ENCODE peak calls at places on chromosomes 11 and 22, in seven cellular contexts. X is testis, P is lower lobe of right lung, M is A549, T is upper lobe of right lung, E is IMR-90, N is brain microvascular endothelial cell. H is an unnamed sample.
A peak's percentile ranks its signal among the peaks of the same experiment; 100 is the strongest.

GRCh38 chr11:15523576-15523975 is 408.9 kb downstream of the INSC start:
- DNase-seq in M (no peak), X (no peak), P (no peak), E (no peak), T (no peak), N (no peak), H (no peak)

GRCh38 chr22:48711031-48711431 is 1116.6 kb downstream of the BRD1 start:
- DNase-seq in P (no peak), T (no peak), N (no peak), X (no peak), M (no peak), E (no peak), H (no peak)

GRCh38 chr11:93842461-93842860 is 8.0 kb downstream of the VSTM5 start:
- DNase-seq in P (no peak), E (peak; percentile 71), T (no peak), X (no peak), M (no peak), N (peak; percentile 30), H (no peak)

GRCh38 chr22:49197500-49197899 is 630.2 kb downstream of the BRD1 start:
- DNase-seq in E (no peak), T (peak; percentile 43), X (peak; percentile 32), N (no peak), M (no peak), P (no peak), H (no peak)

GRCh38 chr11:76759517-76759916 is 23.6 kb upstream of the TSKU start:
- DNase-seq in M (no peak), P (no peak), T (no peak), N (no peak), X (no peak), E (no peak), H (no peak)

GRCh38 chr11:74072721-74073120 is 63.8 kb upstream of the UCP3 start:
- DNase-seq in P (no peak), N (no peak), M (no peak), X (no peak), T (no peak), E (no peak), H (no peak)

GRCh38 chr22:39419911-39420310 is 20.3 kb downstream of the TAB1 start:
- DNase-seq in P (peak; percentile 31), T (no peak), N (no peak), M (no peak), E (no peak), X (no peak), H (no peak)

GRCh38 chr11:3165152-3165705 is at the start of gene OSBPL5:
- DNase-seq in X (peak; percentile 77), T (peak; percentile 89), E (peak; percentile 59), P (peak; percentile 83), M (peak; percentile 47), N (no peak), H (peak; percentile 55)

GRCh38 chr22:19872779-19873137 is 18.1 kb upstream of the GNB1L start:
- DNase-seq in X (no peak), E (no peak), M (no peak), P (peak; percentile 43), N (no peak), T (peak; percentile 63), H (no peak)

GRCh38 chr11:2329551-2329950 is 27.7 kb downstream of the TSPAN32 start:
- DNase-seq in E (no peak), X (no peak), M (no peak), T (no peak), N (no peak), P (no peak), H (no peak)

GRCh38 chr22:44229809-44230208 is 49.1 kb downstream of the PARVG start:
- DNase-seq in T (no peak), M (no peak), P (no peak), N (no peak), E (no peak), X (no peak), H (no peak)

GRCh38 chr22:23822101-23822671 is 16.6 kb downstream of the DERL3 start:
- DNase-seq in P (peak; percentile 26), X (no peak), T (no peak), M (no peak), E (no peak), N (no peak), H (no peak)

GRCh38 chr22:36938028-36938425 is 24.6 kb downstream of the CSF2RB start:
- DNase-seq in P (no peak), M (no peak), N (no peak), E (no peak), T (peak; percentile 61), X (no peak), H (no peak)

GRCh38 chr11:12150831-12151382 is 40.5 kb downstream of the MICAL2 start:
- DNase-seq in M (no peak), P (no peak), N (no peak), X (peak; percentile 15), T (peak; percentile 7), E (peak; percentile 93), H (no peak)

GRCh38 chr11:34558673-34559072 is 45.1 kb upstream of the ELF5 start:
- DNase-seq in X (no peak), P (no peak), E (no peak), N (no peak), T (no peak), M (no peak), H (no peak)

GRCh38 chr11:67544591-67545242 is 21.5 kb upstream of the CABP2 start:
- DNase-seq in X (no peak), P (no peak), E (no peak), T (no peak), N (no peak), M (no peak), H (no peak)

GRCh38 chr22:47209077-47209514 is 446.6 kb downstream of the TBC1D22A start:
- DNase-seq in X (peak; percentile 7), E (peak; percentile 18), T (no peak), M (no peak), P (no peak), N (no peak), H (no peak)

GRCh38 chr11:69721745-69722144 is 17.9 kb upstream of the FGF19 start:
- DNase-seq in N (no peak), M (no peak), P (no peak), X (no peak), E (no peak), T (no peak), H (no peak)
- TF ChIP-seq CTCF in N (peak; percentile 46), M (peak; percentile 31), P (no peak), X (no peak), E (peak; percentile 45), T (no peak), H (peak; percentile 32)

DNA sequence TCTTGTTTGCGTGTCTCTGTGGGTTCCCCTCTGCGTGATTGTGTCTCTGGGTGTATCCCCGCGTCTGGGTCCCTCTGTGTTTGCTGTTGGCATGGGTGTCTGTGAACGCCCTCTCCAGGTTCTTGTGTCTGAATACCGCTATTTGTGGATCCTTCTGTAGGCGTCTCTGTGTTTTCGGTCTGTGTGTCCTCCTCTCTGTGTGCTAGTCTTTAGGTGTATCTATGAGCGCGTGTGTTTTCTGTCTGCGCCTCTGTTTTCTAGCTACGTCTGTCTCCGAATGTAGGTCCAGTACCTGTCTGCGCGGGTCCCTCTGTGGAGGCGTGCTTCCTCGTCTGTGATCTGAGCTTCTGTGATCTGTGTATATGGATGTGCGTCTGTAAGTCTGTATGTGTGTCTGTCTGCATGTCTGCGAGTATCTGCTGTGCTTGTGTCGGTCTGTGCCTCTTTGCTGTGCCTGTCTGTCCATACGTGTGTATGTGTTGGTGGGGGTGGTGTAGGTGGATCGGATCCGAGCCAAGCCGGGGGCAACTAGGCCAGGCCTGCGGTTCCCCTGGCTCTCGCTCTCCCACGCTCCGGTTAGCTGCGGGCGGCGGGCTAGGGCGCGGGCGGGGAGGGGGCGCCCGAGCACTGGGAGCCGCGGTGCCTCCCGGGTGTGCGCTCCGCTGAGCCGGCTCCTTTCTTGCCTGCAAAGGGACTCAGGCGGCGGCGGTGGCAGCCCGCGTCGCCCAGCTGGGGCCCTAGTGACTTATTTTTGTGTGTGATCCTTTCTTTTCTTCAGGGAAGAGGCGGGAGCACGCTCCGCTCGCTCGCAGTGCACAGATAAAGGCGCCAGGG is 105.3 kb upstream of the E2F8 start:
- DNase-seq in T (no peak), E (no peak), M (peak; percentile 21), N (no peak), X (no peak), P (no peak), H (no peak)
- TF ChIP-seq CTCF in T (no peak), E (peak; percentile 16), M (no peak), N (no peak), X (no peak), P (peak; percentile 23), H (no peak)

GRCh38 chr11:8344346-8344745 is 80.7 kb upstream of the LMO1 start:
- DNase-seq in E (no peak), P (no peak), T (no peak), X (no peak), N (no peak), M (no peak), H (no peak)

GRCh38 chr11:8340299-8340698 is 76.6 kb upstream of the LMO1 start:
- DNase-seq in X (no peak), P (no peak), T (no peak), N (no peak), E (no peak), M (no peak), H (no peak)

GRCh38 chr11:8339592-8340022 is 75.9 kb upstream of the LMO1 start:
- DNase-seq in N (no peak), M (no peak), X (no peak), T (no peak), E (no peak), P (no peak), H (no peak)

GRCh38 chr11:8342821-8343681 is 79.4 kb upstream of the LMO1 start:
- DNase-seq in T (no peak), E (no peak), P (no peak), N (no peak), M (no peak), X (no peak), H (no peak)

DNA sequence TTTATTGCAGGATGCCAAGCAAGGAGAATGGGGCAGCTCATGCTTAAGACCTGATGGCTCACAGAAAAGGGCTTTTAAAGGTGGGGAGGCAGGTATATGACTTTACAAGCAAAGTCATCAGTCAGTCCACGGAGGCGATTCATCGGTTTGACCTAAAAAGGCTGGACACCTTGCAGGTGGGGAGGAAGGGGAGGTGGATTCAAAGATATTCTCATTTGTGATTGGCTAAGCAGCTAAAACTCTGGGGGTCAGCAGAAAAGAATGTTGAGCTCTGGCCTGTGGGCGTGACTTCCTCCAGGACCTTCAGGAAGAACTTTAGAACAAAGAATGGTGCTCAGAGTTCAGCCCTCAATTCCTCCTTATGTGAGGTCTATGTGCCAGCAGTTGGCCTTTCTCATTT is 78.3 kb upstream of the LMO1 start:
- DNase-seq in T (no peak), X (no peak), P (no peak), M (no peak), N (no peak), E (no peak), H (no peak)
- TF ChIP-seq CTCF in T (no peak), X (no peak), P (no peak), M (no peak), N (no peak), E (no peak), H (no peak)

DNA sequence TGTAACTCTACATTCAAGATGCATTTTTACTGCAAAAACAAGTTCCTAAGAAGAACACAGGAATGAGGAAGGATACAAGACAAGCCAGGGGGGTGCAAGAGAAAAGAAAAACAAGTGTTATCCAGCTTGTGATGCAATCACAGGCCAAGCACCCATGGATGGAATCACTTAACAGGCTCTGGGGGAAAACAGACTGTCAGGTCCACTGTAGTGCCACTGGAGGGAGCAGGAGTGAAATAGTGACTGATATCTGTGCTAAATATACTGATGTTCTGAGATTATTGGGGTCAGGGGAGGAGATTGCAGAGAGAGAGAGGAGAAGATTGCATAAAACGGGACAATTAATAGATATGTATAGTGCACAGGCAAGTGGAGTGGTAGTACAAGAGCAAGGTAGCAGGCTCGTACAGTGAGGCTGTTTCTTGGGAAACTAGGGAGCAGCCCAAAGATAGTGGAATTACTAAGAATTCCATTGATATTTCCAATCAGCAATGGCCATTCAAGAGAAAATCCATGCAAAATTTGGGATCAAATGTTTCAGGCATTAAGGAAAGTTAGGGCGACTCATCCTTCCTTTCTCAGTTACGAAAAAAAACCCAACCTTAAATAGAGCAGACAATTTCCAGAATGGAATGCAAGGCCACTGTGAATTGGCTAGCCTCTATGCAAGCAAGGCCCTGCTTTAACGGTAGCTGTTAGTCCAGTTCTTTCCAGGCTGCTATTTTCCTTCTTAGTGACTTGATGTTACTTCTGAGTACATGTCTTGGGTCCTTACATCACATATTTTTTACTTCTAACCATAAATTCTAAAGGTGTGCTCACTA is 52.2 kb upstream of the CEP126 start:
- DNase-seq in N (peak; percentile 84), T (no peak), M (peak; percentile 44), E (peak; percentile 79), P (no peak), X (peak; percentile 46), H (no peak)
- TF ChIP-seq CTCF in N (peak; percentile 81), T (peak; percentile 41), M (peak; percentile 47), E (peak; percentile 54), P (peak; percentile 26), X (peak; percentile 29), H (peak; percentile 57)